ENCODE peak calls at places on chromosomes 2 and 18, in seven cellular contexts. A, M, K, D, W, H and Y are unnamed samples.

GRCh38 chr2:45241061-45241561 is 231.9 kb upstream of the SIX2 start:
- DNase-seq in K (no peak), M (no peak), H (no peak), D (no peak), W (no peak), A (no peak), Y (no peak)

GRCh38 chr18:31877900-31878299 is 65.0 kb downstream of the TRAPPC8 start:
- DNase-seq in K (no peak), A (no peak), D (no peak), M (no peak), H (no peak), W (no peak), Y (no peak)

GRCh38 chr2:1538663-1539062 is 125.4 kb downstream of the TPO start:
- DNase-seq in H (no peak), M (peak; percentile 53), K (no peak), A (peak; percentile 56), W (peak; percentile 43), D (no peak), Y (no peak)

GRCh38 chr2:227761734-227762476 is 16.2 kb downstream of the SCYGR8 start:
- DNase-seq in A (no peak), H (no peak), W (no peak), K (no peak), M (no peak), D (no peak), Y (no peak)

GRCh38 chr2:67600472-67600871 is 203.3 kb downstream of the ETAA1 start:
- DNase-seq in W (peak; percentile 47), K (no peak), D (no peak), A (peak; percentile 5), H (no peak), M (no peak), Y (peak; percentile 50)

GRCh38 chr2:209556354-209556961 is 132.6 kb downstream of the MAP2 start:
- DNase-seq in A (peak; percentile 62), M (peak; percentile 8), H (no peak), W (peak; percentile 23), D (no peak), K (no peak), Y (no peak)

GRCh38 chr18:35506024-35506712 is 8.4 kb upstream of the INO80C start:
- DNase-seq in W (no peak), D (no peak), M (no peak), H (no peak), A (no peak), K (no peak), Y (peak; percentile 22)

GRCh38 chr2:3523551-3524041 is 4.3 kb upstream of the ADI1 start:
- DNase-seq in W (peak; percentile 11), H (no peak), A (no peak), M (no peak), D (no peak), K (peak; percentile 65), Y (no peak)

GRCh38 chr18:35045808-35046207 is 4.6 kb downstream of the MAPRE2 start:
- DNase-seq in D (no peak), H (no peak), K (no peak), W (no peak), A (no peak), M (no peak), Y (peak; percentile 57)

GRCh38 chr18:67183398-67183797 is 333.1 kb downstream of the DSEL start:
- DNase-seq in D (no peak), M (no peak), W (no peak), A (no peak), H (no peak), K (no peak), Y (no peak)

GRCh38 chr2:226683196-226683595 is 116.4 kb downstream of the IRS1 start:
- DNase-seq in H (peak; percentile 39), K (no peak), W (no peak), M (no peak), D (no peak), A (no peak), Y (no peak)

GRCh38 chr2:138421971-138422335 is 79.6 kb upstream of the SPOPL start:
- DNase-seq in K (no peak), A (peak; percentile 20), W (no peak), D (no peak), M (no peak), H (no peak), Y (no peak)

DNA sequence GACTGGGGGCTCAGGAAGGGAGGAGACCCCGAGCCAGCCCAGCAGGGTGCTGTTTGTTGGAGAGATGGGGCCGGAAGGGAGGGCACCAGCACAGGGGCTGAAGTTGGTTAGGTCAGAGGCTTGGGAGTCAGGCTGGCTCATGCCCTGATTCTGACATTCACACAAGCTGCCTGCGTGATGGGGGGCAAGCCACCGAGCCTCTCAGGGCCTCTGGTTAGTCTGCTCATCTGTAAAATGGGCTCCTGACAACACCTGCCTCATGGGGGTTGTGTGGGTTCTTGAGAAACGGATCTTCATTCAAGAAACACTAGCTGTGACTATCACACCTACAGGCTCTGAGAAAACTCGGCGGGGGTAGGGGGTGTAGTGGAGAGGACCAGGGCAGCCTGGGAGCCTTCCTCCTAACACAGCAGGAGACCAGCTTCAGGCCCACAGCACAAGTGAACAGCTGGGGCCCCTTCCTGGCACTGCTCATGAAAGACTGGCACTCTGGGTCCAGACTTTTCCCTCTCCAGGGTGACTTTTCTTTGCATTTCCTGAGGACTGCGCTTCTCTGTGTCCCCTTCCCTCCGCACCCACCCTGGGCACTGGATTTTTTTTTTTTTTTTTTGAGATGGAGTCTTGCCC is 7.0 kb upstream of the SEMA4C start:
- DNase-seq in D (no peak), W (no peak), H (no peak), K (no peak), M (no peak), A (peak; percentile 57), Y (peak; percentile 21)
- TF ChIP-seq POLR2A in D (no peak), W (no peak), H (no peak), K (no peak), M (no peak), A (no peak), Y (no peak)

GRCh38 chr2:150697596-150697995 is 210.1 kb upstream of the RND3 start:
- DNase-seq in K (no peak), W (peak; percentile 39), M (no peak), A (no peak), D (no peak), H (no peak), Y (no peak)

GRCh38 chr2:150695441-150696135 is 208.1 kb upstream of the RND3 start:
- DNase-seq in M (no peak), A (no peak), K (no peak), H (no peak), W (no peak), D (no peak), Y (no peak)

GRCh38 chr2:150699208-150699607 is 211.7 kb upstream of the RND3 start:
- DNase-seq in A (no peak), W (no peak), M (no peak), K (no peak), D (no peak), H (no peak), Y (no peak)

GRCh38 chr2:150700731-150701130 is 213.3 kb upstream of the RND3 start:
- DNase-seq in H (no peak), M (no peak), A (no peak), K (no peak), D (no peak), W (no peak), Y (no peak)

GRCh38 chr2:150698016-150698661 is 210.7 kb upstream of the RND3 start:
- DNase-seq in K (no peak), W (no peak), D (no peak), M (no peak), A (no peak), H (no peak), Y (no peak)
- TF ChIP-seq POLR2A in K (no peak), W (no peak), D (no peak), M (no peak), A (no peak), H (no peak), Y (no peak)

DNA sequence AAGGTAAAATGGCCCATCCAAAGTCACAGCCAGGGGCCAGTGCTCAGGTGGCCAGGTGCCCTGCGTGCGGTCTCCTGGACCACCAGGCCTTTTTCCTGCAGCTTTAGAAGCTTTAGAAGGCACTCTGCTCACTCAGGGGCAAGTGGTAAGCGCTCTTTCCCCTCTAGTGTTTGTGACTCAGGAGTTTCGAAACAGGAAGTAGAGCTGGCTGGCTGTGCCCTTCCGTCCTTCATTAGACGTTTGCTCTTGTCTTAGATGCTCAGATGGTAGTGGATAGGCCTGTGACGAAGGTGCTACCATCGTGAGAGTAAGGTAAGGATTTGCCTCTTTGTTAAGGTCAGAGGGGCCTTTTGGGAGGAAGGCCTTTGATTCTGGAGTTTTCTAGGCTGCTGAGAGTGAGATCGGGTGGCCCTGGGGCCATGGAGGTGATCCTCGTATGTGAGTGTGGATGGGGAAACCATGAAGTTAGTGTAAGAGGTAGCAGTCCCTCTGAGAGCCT is at the start of gene CASP8:
- DNase-seq in W (no peak), K (peak; percentile 50), M (no peak), A (peak; percentile 95), H (peak; percentile 29), D (peak; percentile 40), Y (peak; percentile 63)
- TF ChIP-seq POLR2A in W (no peak), K (no peak), M (no peak), A (peak; percentile 73), H (peak; percentile 26), D (no peak), Y (peak; percentile 69)

GRCh38 chr2:27379840-27380625 is 501 bp downstream of the ZNF513 start:
- DNase-seq in D (peak; percentile 86), A (peak; percentile 79), H (peak; percentile 77), M (no peak), K (peak; percentile 40), W (peak; percentile 70), Y (peak; percentile 59)
- TF ChIP-seq POLR2A in D (no peak), A (no peak), H (no peak), M (no peak), K (no peak), W (no peak), Y (no peak)

DNA sequence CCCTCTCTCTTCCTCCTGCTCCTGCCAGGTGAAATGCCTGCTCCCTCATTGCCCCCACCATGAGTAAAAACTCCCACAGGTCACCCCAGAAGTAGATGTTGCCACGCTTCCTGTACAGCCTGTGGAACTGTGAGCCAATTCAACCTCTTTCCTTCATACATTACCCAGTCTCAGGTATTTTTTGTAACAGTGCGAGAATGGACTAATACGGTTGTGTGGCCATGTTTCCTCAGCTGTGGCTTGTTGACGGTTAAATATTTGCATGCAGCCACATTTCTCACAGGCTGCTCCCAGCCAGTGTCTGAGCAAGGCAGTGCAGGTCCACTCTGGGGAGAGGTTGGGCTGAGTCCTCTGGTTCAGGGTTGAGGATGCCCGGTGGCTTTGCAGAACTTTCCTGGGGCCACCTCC is 27.8 kb upstream of the COPS8 start:
- DNase-seq in A (no peak), M (no peak), H (no peak), W (no peak), K (no peak), D (no peak), Y (no peak)
- TF ChIP-seq POLR2A in A (no peak), M (no peak), H (no peak), W (no peak), K (no peak), D (no peak), Y (no peak)

GRCh38 chr2:158457092-158457825 is 507 bp downstream of the PKP4 start:
- DNase-seq in D (peak; percentile 75), K (peak; percentile 65), H (peak; percentile 68), W (peak; percentile 63), M (peak; percentile 15), A (peak; percentile 82), Y (peak; percentile 80)
- TF ChIP-seq POLR2A in D (no peak), K (no peak), H (no peak), W (no peak), M (peak; percentile 38), A (peak; percentile 16), Y (no peak)

DNA sequence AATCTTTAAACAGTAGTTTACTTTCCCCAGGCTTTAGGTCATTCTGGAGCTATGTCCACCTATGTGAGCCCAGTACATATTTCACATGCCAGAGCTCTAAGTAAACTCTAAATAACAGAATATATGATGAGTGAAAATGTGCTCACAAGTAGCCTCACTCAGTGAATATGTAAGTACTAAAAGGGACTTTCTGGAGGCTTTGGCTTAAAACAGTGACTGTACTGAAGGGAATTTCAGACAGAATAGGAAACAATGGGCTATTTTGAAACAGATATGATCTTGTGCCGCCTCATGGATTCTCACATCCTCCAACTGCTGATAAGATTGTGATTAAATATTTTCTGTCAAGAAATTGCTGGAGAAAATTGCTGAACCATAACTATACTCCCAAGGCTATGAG is 747.9 kb downstream of the SOCS6 start:
- DNase-seq in H (no peak), A (no peak), K (no peak), W (no peak), D (no peak), M (no peak), Y (no peak)
- TF ChIP-seq POLR2A in H (no peak), A (no peak), K (no peak), W (no peak), D (no peak), M (no peak), Y (no peak)